ENCODE peak calls at places on chromosomes 2 and 18, in nine cellular contexts. E is PC-3; A is NCI-H226; Y is K562; R is activated CD8-positive, alpha-beta T cell treated with anti-CD3 and anti-CD28 coated beads, Interleukin-2, amount 10 ng/mL, durations not matched to agents 7 days and 5 days; W is astrocyte of the spinal cord; L is iris pigment epithelial cell; H is NCI-H510A treated with DMSO at 0.1 percent for 48 hours; F is C1 segment of cervical spinal cord. B is an unnamed sample.

GRCh38 chr18:2655954-2656236 is 369 bp downstream of the SMCHD1 start:
- DNase-seq in E (no peak), L (no peak), H (peak; percentile 77), W (no peak), A (no peak), Y (peak; percentile 67), F (no peak), R (no peak), B (no peak)

GRCh38 chr18:2917255-2918047 is 70.6 kb downstream of the EMILIN2 start:
- DNase-seq in F (no peak), Y (no peak), A (no peak), L (no peak), E (no peak), W (no peak), R (no peak), H (peak; percentile 73), B (no peak)

GRCh38 chr18:47526147-47526546 is 274.7 kb upstream of the SKOR2 start:
- DNase-seq in F (no peak), H (no peak), A (no peak), W (no peak), E (no peak), L (no peak), R (no peak), Y (no peak), B (no peak)

GRCh38 chr2:160561551-160562280 is 68.1 kb upstream of the RBMS1 start:
- DNase-seq in L (peak; percentile 91), H (no peak), F (no peak), R (no peak), E (peak; percentile 95), A (peak; percentile 60), W (peak; percentile 73), Y (no peak), B (no peak)

GRCh38 chr18:42915240-42915791 is 200.2 kb downstream of the RIT2 start:
- DNase-seq in L (no peak), H (peak; percentile 97), A (no peak), R (no peak), W (no peak), F (no peak), E (no peak), Y (no peak), B (no peak)

GRCh38 chr18:12679183-12679786 is 21.4 kb upstream of the SPIRE1 start:
- DNase-seq in W (no peak), R (no peak), F (no peak), Y (peak; percentile 19), E (peak; percentile 24), H (no peak), L (peak; percentile 64), A (peak; percentile 50), B (no peak)

GRCh38 chr2:85318222-85319182 is 9.3 kb downstream of the TGOLN2 start:
- DNase-seq in W (peak; percentile 59), E (peak; percentile 35), L (peak; percentile 89), R (no peak), Y (no peak), A (no peak), F (no peak), H (no peak), B (no peak)

GRCh38 chr2:183665976-183666375 is 541.7 kb downstream of the NUP35 start:
- DNase-seq in R (no peak), H (peak; percentile 64), L (peak; percentile 3), F (no peak), E (peak; percentile 47), W (peak; percentile 67), Y (no peak), A (no peak), B (no peak)

GRCh38 chr2:98835831-98836385 is 100.1 kb downstream of the CRACDL start:
- DNase-seq in H (no peak), F (no peak), A (no peak), E (peak; percentile 39), W (no peak), R (peak; percentile 71), L (no peak), Y (no peak), B (no peak)

GRCh38 chr2:225660262-225661091 is 261.0 kb downstream of the NYAP2 start:
- DNase-seq in R (peak; percentile 83), E (peak; percentile 84), F (peak; percentile 39), A (peak; percentile 19), H (peak; percentile 81), L (peak; percentile 57), W (peak; percentile 70), Y (peak; percentile 75), B (peak; percentile 92)

GRCh38 chr2:145412155-145412554 is 892.2 kb upstream of the ZEB2 start:
- DNase-seq in W (no peak), R (no peak), F (no peak), A (no peak), L (no peak), Y (no peak), H (no peak), E (no peak), B (no peak)

GRCh38 chr2:120389036-120389391 is 43.1 kb downstream of the INHBB start:
- DNase-seq in R (no peak), L (no peak), F (no peak), A (no peak), W (no peak), H (no peak), E (no peak), Y (no peak), B (peak; percentile 26)

GRCh38 chr2:9815076-9815475 is 28.2 kb upstream of the TAF1B start:
- DNase-seq in W (no peak), A (no peak), H (no peak), E (no peak), R (no peak), F (no peak), L (no peak), Y (no peak), B (no peak)

GRCh38 chr2:111221701-111222100 is 101.0 kb downstream of the BCL2L11 start:
- DNase-seq in F (no peak), H (no peak), W (no peak), A (no peak), Y (no peak), L (no peak), R (no peak), E (no peak), B (no peak)

GRCh38 chr18:39966275-39966674 is 1988.8 kb upstream of the PIK3C3 start:
- DNase-seq in W (no peak), R (no peak), E (peak; percentile 26), A (no peak), L (peak; percentile 3), F (no peak), Y (no peak), H (no peak), B (no peak)

GRCh38 chr2:67626656-67627055 is 229.5 kb downstream of the ETAA1 start:
- DNase-seq in Y (no peak), L (peak; percentile 65), W (peak; percentile 81), A (peak; percentile 77), R (no peak), H (no peak), E (no peak), F (no peak), B (no peak)